ENCODE peak calls at places on chromosomes 6 and 20, in seven cellular contexts. X is astrocyte, O is brain microvascular endothelial cell, V is colonic mucosa, U is adrenal gland, G is HAP-1, Y is SJSA1. K is an unnamed sample.

GRCh38 chr6:107532707-107533106 is 42.8 kb downstream of the SOBP start:
- DNase-seq in V (no peak), G (no peak), Y (no peak), X (no peak), U (no peak), O (no peak), K (no peak)

GRCh38 chr20:20413801-20414200 is 45.9 kb downstream of the INSM1 start:
- DNase-seq in X (peak; percentile 5), O (no peak), G (no peak), Y (no peak), V (no peak), U (no peak), K (no peak)

GRCh38 chr6:100592929-100593328 is 128.2 kb upstream of the SIM1 start:
- DNase-seq in X (no peak), V (no peak), G (peak; percentile 61), O (no peak), U (no peak), Y (no peak), K (no peak)

GRCh38 chr20:57840504-57841296 is 130.9 kb upstream of the PMEPA1 start:
- DNase-seq in O (no peak), U (no peak), Y (no peak), G (no peak), X (no peak), V (no peak), K (no peak)

GRCh38 chr6:22925920-22926587 is 356.7 kb downstream of the HDGFL1 start:
- DNase-seq in X (no peak), U (no peak), Y (no peak), G (no peak), O (no peak), V (no peak), K (no peak)

GRCh38 chr6:71336901-71337300 is 48.3 kb downstream of the OGFRL1 start:
- DNase-seq in U (no peak), V (no peak), G (no peak), X (peak; percentile 14), Y (no peak), O (no peak), K (no peak)

GRCh38 chr20:62824476-62825287 is 7.8 kb downstream of the COL9A3 start:
- DNase-seq in U (no peak), Y (no peak), X (no peak), O (no peak), V (peak; percentile 76), G (peak; percentile 84), K (peak; percentile 65)

GRCh38 chr20:62367483-62368302 is 581 bp upstream of the LAMA5 start:
- DNase-seq in G (peak; percentile 47), Y (no peak), X (no peak), V (no peak), O (no peak), U (peak; percentile 65), K (no peak)

DNA sequence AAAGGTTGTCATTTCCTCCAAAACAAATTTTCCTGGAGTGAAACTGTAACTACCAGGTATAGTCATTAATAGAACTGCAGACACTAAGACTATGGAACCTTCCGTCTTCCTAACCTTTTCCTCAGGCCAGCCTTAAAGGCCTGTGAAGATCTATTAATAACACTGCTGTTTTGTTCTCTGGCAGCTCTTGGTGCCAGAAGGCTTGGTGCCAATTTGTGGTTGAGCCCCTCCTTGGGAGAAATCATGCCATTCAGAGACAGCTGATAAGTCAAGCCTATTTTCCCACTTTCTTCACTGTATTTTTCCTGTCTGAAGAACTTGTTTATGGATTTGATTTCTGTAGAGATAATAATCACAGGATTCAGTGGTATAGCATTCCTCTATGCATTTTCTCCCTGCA is 64.8 kb downstream of the HCRTR2 start:
- DNase-seq in G (no peak), O (no peak), U (no peak), Y (no peak), V (no peak), X (peak; percentile 41), K (no peak)
- H3K27me3 ChIP-seq in G (no peaks in the 10 kb centered on the region), O (no peaks in the 10 kb centered on the region), U (no peaks in the 10 kb centered on the region), Y (no peaks in the 10 kb centered on the region), V (no peaks in the 10 kb centered on the region), X (no peaks in the 10 kb centered on the region), K (no peaks in the 10 kb centered on the region)

DNA sequence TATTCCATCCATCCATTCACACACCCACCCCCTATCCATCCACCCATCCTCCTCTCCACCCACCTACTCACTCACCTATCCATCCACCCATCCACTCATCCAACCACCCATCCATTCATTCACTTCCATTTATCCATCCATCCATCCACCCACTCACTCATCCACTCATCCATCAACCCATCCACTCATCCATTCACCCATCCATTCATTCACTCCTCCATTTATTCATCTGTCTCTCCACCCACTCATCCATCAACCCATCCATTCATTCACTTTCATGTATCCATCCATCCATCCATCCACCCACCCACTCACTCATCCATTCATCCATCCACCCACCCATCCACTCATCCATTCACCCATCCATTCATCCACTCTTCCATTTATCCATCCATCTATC is 84.1 kb downstream of the SRC start:
- DNase-seq in U (no peak), X (no peak), Y (no peak), O (no peak), G (no peak), V (no peak), K (no peak)
- H3K27me3 ChIP-seq in U (no peaks in the 10 kb centered on the region), X (peaks cover 34% of the 10 kb centered on the region), Y (peaks cover 12% of the 10 kb centered on the region), O (peaks cover 25% of the 10 kb centered on the region), G (peaks cover 30% of the 10 kb centered on the region), V (no peaks in the 10 kb centered on the region), K (no peaks in the 10 kb centered on the region)

DNA sequence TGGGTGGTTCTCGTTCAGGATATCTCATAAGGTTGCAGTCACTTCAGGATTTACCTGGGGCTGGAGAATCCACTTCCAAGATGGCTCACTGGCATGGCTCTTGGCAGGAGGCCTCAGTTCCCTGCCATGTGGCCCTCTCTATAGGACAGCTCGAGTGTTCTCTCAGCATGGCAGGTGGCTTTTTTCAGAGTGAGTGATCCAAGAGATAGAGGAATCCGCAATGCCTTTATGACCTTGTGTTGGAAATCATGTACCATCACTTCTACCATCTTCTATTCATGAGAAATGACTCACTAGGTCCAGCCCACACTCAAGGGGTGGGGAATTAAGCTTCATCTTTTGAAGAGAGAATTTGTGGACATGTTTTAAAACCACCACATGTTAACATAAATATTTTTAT is 37.8 kb downstream of the PPP1R16B start:
- DNase-seq in V (no peak), O (no peak), Y (no peak), X (no peak), G (no peak), U (no peak), K (no peak)
- H3K27me3 ChIP-seq in V (no peaks in the 10 kb centered on the region), O (no peaks in the 10 kb centered on the region), Y (peaks cover 39% of the 10 kb centered on the region), X (no peaks in the 10 kb centered on the region), G (no peaks in the 10 kb centered on the region), U (no peaks in the 10 kb centered on the region), K (no peaks in the 10 kb centered on the region)

DNA sequence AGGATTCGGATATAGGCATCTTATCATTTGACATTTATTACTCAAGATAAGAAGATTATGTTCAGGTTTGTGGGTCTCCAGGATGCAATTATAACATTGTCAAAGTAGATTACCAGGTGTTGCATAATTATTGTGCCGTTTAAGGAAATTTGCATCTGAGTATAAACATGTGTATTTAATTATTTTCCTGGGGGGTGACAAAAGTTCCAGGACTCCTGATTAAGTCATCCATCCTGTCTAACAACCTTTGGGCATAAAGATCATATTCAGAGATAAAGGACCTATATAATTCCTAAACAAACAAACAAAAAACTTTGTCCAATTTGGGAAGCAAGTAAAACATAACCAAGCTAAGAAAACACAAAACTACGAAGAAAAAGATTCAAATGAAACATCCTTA is 3.3 kb upstream of the PPP1R14C start:
- DNase-seq in U (no peak), X (no peak), G (no peak), O (no peak), V (no peak), Y (no peak), K (no peak)
- H3K27me3 ChIP-seq in U (peaks cover 29% of the 10 kb centered on the region), X (peaks cover 44% of the 10 kb centered on the region), G (peaks cover 45% of the 10 kb centered on the region), O (peaks cover 46% of the 10 kb centered on the region), V (peaks cover 12% of the 10 kb centered on the region), Y (peaks cover 59% of the 10 kb centered on the region), K (peaks cover 49% of the 10 kb centered on the region)

GRCh38 chr6:167495506-167496391 is 170.9 kb downstream of the TTLL2 start:
- DNase-seq in Y (no peak), G (peak; percentile 66), U (no peak), V (no peak), O (no peak), X (no peak), K (no peak)

GRCh38 chr6:167493310-167493709 is 168.4 kb downstream of the TTLL2 start:
- DNase-seq in X (no peak), O (no peak), Y (no peak), V (no peak), U (no peak), G (no peak), K (no peak)

GRCh38 chr6:167496707-167497106 is 171.8 kb downstream of the TTLL2 start:
- DNase-seq in Y (no peak), G (no peak), O (no peak), U (no peak), X (no peak), V (no peak), K (no peak)

GRCh38 chr6:167493961-167494697 is 169.2 kb downstream of the TTLL2 start:
- DNase-seq in V (peak; percentile 28), O (no peak), X (no peak), G (peak; percentile 45), Y (no peak), U (no peak), K (no peak)

GRCh38 chr6:167494698-167495435 is 170.0 kb downstream of the TTLL2 start:
- DNase-seq in O (no peak), Y (no peak), G (no peak), X (no peak), V (no peak), U (no peak), K (no peak)
- H3K27me3 ChIP-seq in O (no peaks in the 10 kb centered on the region), Y (no peaks in the 10 kb centered on the region), G (no peaks in the 10 kb centered on the region), X (no peaks in the 10 kb centered on the region), V (no peaks in the 10 kb centered on the region), U (no peaks in the 10 kb centered on the region), K (no peaks in the 10 kb centered on the region)

GRCh38 chr20:16974855-16975162 is 226.7 kb downstream of the OTOR start:
- DNase-seq in Y (no peak), O (no peak), U (no peak), X (no peak), G (no peak), V (no peak), K (no peak)
- H3K27me3 ChIP-seq in Y (no peaks in the 10 kb centered on the region), O (no peaks in the 10 kb centered on the region), U (no peaks in the 10 kb centered on the region), X (no peaks in the 10 kb centered on the region), G (no peaks in the 10 kb centered on the region), V (no peaks in the 10 kb centered on the region), K (no peaks in the 10 kb centered on the region)

K was measured in CD4-positive, alpha-beta T cell.